ENCODE peak calls at places on chromosomes 11 and 22, in six cellular contexts. X, E, S, P, T and R are unnamed samples. For H3K4me1, the result is how much of the 10 kb centered on the place peaks cover.

GRCh38 chr11:117930668-117931330 is 1.6 kb upstream of the TMPRSS13 start:
- DNase-seq in S (no peak), X (no peak), T (peak), P (no peak), E (no peak), R (no peak)

GRCh38 chr11:131674051-131674755 is 303.8 kb downstream of the NTM start:
- DNase-seq in T (peak), X (no peak), E (peak), P (peak), S (peak), R (peak)

GRCh38 chr11:88338223-88338661 is 706 bp upstream of the CTSC start:
- DNase-seq in E (peak), X (peak), S (no peak), P (peak), T (peak), R (peak)

GRCh38 chr22:17773606-17774205 is 563 bp downstream of the BID start:
- DNase-seq in P (no peak), E (peak), T (peak), S (no peak), X (no peak), R (peak)

GRCh38 chr22:22872722-22873708 is 14.6 kb upstream of the IGLL5 start:
- DNase-seq in P (no peak), X (no peak), E (no peak), T (peak), S (no peak), R (no peak)

GRCh38 chr11:9144828-9145227 is 53.4 kb upstream of the SCUBE2 start:
- DNase-seq in P (no peak), X (no peak), E (no peak), T (no peak), S (no peak), R (no peak)

GRCh38 chr11:130212431-130212961 is 52.9 kb downstream of the ST14 start:
- DNase-seq in E (peak), T (peak), S (no peak), P (peak), X (peak), R (no peak)

GRCh38 chr11:132056689-132057088 is 686.3 kb downstream of the NTM start:
- DNase-seq in X (no peak), E (no peak), S (no peak), T (no peak), P (no peak), R (no peak)

GRCh38 chr11:64071849-64072248 is 36.1 kb downstream of the FLRT1 start:
- DNase-seq in X (no peak), S (no peak), P (no peak), E (no peak), T (no peak), R (no peak)

GRCh38 chr11:94933225-94934130 is 39.9 kb downstream of the CWC15 start:
- DNase-seq in E (peak), P (no peak), T (no peak), S (no peak), X (no peak), R (no peak)

GRCh38 chr11:93545566-93545965 is 2.4 kb upstream of the SMCO4 start:
- DNase-seq in S (no peak), X (no peak), P (no peak), E (no peak), T (no peak), R (no peak)

GRCh38 chr11:128335729-128336128 is 251.6 kb downstream of the ETS1 start:
- DNase-seq in P (no peak), T (peak), E (no peak), S (no peak), X (no peak), R (no peak)

GRCh38 chr11:125164091-125164421 is 495 bp upstream of the PKNOX2 start:
- DNase-seq in S (no peak), E (no peak), P (no peak), X (no peak), T (no peak), R (no peak)

GRCh38 chr11:125165111-125165663 is 636 bp downstream of the PKNOX2 start:
- DNase-seq in P (no peak), T (peak), S (no peak), X (no peak), E (peak), R (peak)

GRCh38 chr11:125162743-125163142 is 1.8 kb upstream of the PKNOX2 start:
- DNase-seq in X (no peak), E (no peak), T (peak), S (no peak), P (no peak), R (no peak)

GRCh38 chr11:125164422-125165110 is at the start of gene PKNOX2:
- DNase-seq in T (peak), P (peak), S (peak), X (no peak), E (peak), R (peak)

DNA sequence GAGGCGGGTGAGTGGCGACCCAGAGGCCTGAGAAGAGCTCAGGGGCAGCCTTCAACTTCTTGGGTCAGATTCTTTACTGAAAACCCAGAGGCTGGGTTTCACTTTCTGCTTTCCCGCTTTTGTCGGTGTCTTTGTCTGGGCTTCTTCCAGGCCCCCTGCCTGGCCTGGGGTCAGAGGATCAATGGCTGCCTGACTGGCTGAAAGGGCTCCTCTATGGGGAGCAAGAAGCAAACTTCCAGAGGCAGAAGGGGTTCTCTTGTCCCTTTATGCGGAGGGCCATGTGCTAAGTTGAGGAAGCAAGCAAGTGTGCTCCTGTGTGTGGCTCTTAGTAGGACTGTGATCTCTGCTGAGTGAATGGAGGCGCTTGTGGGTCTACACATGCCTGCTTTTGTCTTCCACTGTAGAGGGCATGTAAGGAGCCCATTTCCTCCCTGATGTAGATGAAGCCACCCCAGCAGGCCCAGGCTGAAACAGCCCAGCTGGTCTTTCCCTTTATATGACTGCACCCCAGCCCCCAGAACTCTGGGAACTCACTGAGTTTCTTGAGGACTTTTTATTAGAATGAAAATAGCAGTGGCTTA is 1.0 kb upstream of the PKNOX2 start:
- DNase-seq in S (no peak), T (peak), P (no peak), E (no peak), X (peak), R (no peak)
- H3K4me3 ChIP-seq in S (no peak), T (peak), P (no peak), E (no peak), X (no peak), R (no peak)

DNA sequence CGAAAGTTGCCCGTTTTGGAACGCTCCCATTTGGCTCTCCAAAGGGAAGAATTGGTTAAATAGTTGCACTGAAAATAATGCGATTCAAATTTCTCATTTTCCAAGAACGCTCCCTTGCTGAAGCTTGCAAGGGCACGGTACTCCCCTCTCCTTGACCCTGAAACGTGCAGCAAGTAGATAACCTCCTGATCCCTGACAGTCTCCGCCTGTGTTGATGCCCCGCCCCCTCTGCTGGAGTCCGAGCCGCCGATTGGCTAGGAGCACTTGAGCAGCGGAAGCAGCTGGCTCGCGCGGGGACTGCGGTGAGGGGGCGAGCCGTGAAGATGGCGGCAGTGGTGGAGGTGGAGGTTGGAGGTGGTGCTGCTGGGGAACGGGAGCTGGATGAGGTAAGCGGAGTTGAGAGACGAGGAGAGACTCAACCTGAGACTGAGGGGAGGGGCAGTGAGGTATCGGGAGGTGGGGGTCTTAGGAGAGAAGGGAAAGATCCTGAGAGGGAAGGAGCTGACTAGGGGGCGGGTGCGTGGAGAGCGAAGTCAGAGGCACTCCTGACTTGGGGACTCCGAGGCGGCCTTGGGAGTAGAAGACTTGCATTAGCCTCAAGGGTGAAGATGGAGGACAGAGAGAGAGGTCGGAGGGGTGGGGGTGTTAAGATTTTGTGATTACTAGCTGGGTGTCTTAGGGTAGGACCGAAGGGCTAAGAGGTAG is at the start of gene RNF121:
- DNase-seq in P (peak), S (peak), X (peak), T (peak), E (peak), R (peak)
- H3K4me1 ChIP-seq in P (under half), S (under half), X (under half), T (under half), E (under half), R (under half)

GRCh38 chr11:26199341-26199740 is 132.6 kb upstream of the ANO3 start:
- DNase-seq in P (no peak), E (no peak), X (no peak), S (no peak), T (no peak), R (no peak)
- H3K4me3 ChIP-seq in P (no peak), E (no peak), X (no peak), S (no peak), T (no peak), R (no peak)

DNA sequence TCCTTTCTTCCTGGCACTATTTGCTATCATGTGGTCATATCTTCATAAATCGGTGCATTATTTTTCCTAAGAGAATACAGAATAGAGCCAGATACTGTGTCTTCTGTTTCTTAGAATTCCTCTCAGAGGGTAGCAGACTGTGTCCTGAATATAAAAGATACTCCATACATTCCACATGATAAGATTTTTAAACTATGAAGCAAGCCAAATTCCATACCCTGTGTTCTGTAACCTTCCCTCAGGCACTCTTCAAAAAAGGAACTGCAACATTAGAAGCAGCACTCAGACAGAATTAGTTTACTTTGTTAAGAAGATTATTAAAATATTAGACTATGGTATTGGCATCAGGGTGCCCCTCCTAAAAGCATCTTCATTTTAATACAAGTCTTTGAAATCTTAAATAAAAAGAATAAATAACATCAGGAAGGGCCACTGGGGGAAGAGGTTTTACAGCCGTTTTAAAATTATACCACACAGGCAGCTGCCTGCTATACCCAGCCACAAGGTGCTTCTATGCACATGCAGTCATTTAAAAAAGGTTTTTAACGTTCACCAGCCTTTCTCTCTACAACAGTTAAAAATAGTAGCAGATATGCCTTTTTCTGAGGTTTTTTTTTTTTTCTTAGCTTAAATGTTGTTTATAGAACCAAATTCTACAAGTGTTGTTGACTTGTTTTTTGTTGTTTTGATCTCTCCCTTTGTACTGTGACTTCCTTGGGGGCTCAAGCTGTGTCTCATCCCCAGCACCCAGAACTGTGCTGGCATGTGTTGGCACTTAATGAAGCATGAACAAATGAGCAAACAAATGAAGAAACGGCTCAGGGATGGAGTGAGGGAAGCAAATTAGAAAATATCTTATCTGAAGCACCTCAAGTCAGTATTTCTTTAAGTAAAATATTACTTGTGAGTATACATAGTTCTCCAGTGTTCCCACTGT is 54.7 kb upstream of the CCDC89 start:
- DNase-seq in S (no peak), T (no peak), X (no peak), E (no peak), P (no peak), R (no peak)
- H3K4me1 ChIP-seq in S (under half), T (under half), X (under half), E (under half), P (under half), R (under half)

GRCh38 chr11:48062649-48063048 is 82.3 kb downstream of the PTPRJ start:
- DNase-seq in S (no peak), E (no peak), P (no peak), X (no peak), T (no peak), R (no peak)
- H3K4me3 ChIP-seq in S (no peak), E (no peak), P (no peak), X (no peak), T (no peak), R (no peak)

DNA sequence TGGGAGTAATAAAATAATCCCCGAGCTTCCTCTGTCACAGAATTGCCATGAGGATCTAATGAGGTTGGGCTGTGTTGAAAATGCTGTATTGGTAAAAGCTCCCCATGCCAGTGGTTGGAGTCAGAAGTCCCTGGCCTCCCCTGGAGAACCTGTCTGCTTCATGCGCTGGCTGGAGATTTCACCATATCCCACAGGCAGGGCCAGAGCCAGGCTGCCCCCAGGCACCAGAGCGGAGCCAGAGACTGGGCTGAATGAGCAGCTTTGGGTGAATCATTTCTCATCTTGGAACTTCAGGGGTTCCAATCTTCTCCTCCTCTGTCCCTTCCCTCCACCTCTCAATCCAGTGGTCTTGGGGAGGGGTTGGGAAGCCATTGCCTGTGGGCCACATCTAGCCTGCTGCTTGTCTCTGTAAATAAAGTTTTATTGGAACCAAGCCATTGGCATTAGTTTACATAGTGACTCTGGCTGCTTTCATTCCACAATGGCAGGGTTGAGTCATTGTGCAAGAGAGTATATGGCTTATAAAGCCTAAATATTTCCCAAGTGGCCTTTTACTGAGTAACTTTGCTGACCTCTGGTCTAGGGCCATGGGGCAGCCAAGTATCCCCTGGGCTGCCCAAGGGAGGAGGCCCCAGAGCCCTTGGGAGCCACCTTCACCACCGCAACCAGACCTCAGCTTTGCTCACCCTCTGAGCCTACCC is 35.2 kb downstream of the LRRC10B start:
- DNase-seq in T (no peak), P (no peak), X (no peak), S (no peak), E (no peak), R (no peak)
- H3K4me1 ChIP-seq in T (under half), P (under half), X (under half), S (under half), E (under half), R (under half)

GRCh38 chr22:46612904-46613605 is 7.1 kb upstream of the GRAMD4 start:
- DNase-seq in T (no peak), S (no peak), X (no peak), E (no peak), P (no peak), R (no peak)
- H3K4me3 ChIP-seq in T (no peak), S (no peak), X (no peak), E (no peak), P (no peak), R (no peak)

GRCh38 chr22:30421695-30422480 is 3.7 kb upstream of the MTFP1 start:
- DNase-seq in X (no peak), S (no peak), T (no peak), P (no peak), E (no peak), R (no peak)
- H3K4me1 ChIP-seq in X (under half), S (under half), T (under half), P (under half), E (under half), R (under half)